ENCODE peak calls at places on chromosomes 6 and 20, in six cellular contexts. R is mucosa of descending colon, V is HepG2, E is RWPE2, B is A549, X is left ventricle myocardium inferior. T is an unnamed sample. For H3K9me3, the result is how much of the 10 kb centered on the place peaks cover.

GRCh38 chr6:84249724-84250123 is 22.3 kb upstream of the CEP162 start:
- DNase-seq in R (no peak), V (no peak), E (no peak), B (no peak), X (no peak), T (no peak)

GRCh38 chr6:22873531-22874136 is 304.3 kb downstream of the HDGFL1 start:
- DNase-seq in R (no peak), V (no peak), E (no peak), B (no peak), X (no peak), T (peak)

GRCh38 chr6:42315991-42316378 is 98.3 kb upstream of the MRPS10 start:
- DNase-seq in R (no peak), V (peak), E (peak), B (peak), X (no peak), T (no peak)

GRCh38 chr6:107665386-107665785 is 158.7 kb downstream of the SCML4 start:
- DNase-seq in R (no peak), V (no peak), E (no peak), B (no peak), X (no peak), T (no peak)

GRCh38 chr20:38970302-38970701 is 8.2 kb downstream of the DHX35 start:
- DNase-seq in R (no peak), V (no peak), E (no peak), B (peak), X (no peak), T (no peak)

GRCh38 chr6:15881150-15881549 is 218.3 kb upstream of the DTNBP1 start:
- DNase-seq in R (no peak), V (no peak), E (no peak), B (no peak), X (no peak), T (peak)

GRCh38 chr6:106069478-106069877 is 16.7 kb upstream of the PRDM1 start:
- DNase-seq in R (no peak), V (peak), E (no peak), B (peak), X (no peak), T (no peak)

GRCh38 chr6:148747493-148748160 is 797 bp downstream of the UST start:
- DNase-seq in R (peak), V (no peak), E (no peak), B (peak), X (peak), T (no peak)

GRCh38 chr6:165826487-165827189 is 163.6 kb upstream of the PDE10A start:
- DNase-seq in R (no peak), V (no peak), E (no peak), B (no peak), X (no peak), T (no peak)

GRCh38 chr20:25310921-25311728 is 63.2 kb downstream of the PYGB start:
- DNase-seq in R (peak), V (peak), E (peak), B (no peak), X (no peak), T (peak)

GRCh38 chr6:30325873-30326445 is 768 bp upstream of the TRIM39 start:
- DNase-seq in R (peak), V (no peak), E (no peak), B (no peak), X (no peak), T (peak)

GRCh38 chr20:41649489-41649888 is 31.3 kb upstream of the CHD6 start:
- DNase-seq in R (no peak), V (no peak), E (no peak), B (no peak), X (no peak), T (no peak)

GRCh38 chr6:167644404-167645132 is 182.1 kb upstream of the AFDN start:
- DNase-seq in R (no peak), V (no peak), E (no peak), B (no peak), X (no peak), T (no peak)

GRCh38 chr20:61304750-61305149 is 52.7 kb downstream of the CDH4 start:
- DNase-seq in R (no peak), V (no peak), E (no peak), B (no peak), X (no peak), T (no peak)

GRCh38 chr6:141164042-141164748 is 968.5 kb upstream of the GJE1 start:
- DNase-seq in R (no peak), V (no peak), E (no peak), B (no peak), X (no peak), T (no peak)

GRCh38 chr6:39152247-39152646 is 37.3 kb upstream of the SAYSD1 start:
- DNase-seq in R (no peak), V (no peak), E (no peak), B (no peak), X (no peak), T (no peak)

GRCh38 chr6:105499928-105500327 is 97.0 kb upstream of the PREP start:
- DNase-seq in R (no peak), V (no peak), E (no peak), B (no peak), X (no peak), T (no peak)

GRCh38 chr6:72855471-72855870 is 233.6 kb downstream of the KCNQ5 start:
- DNase-seq in R (no peak), V (no peak), E (no peak), B (no peak), X (no peak), T (no peak)

GRCh38 chr20:1185316-1185741 is 548 bp upstream of the TMEM74B start:
- DNase-seq in R (no peak), V (no peak), E (no peak), B (no peak), X (no peak), T (no peak)

GRCh38 chr6:166029506-166029905 is 138.1 kb downstream of the TBXT start:
- DNase-seq in R (no peak), V (no peak), E (no peak), B (peak), X (no peak), T (no peak)

GRCh38 chr6:166556871-166557322 is 29.6 kb downstream of the RAMACL start:
- DNase-seq in R (peak), V (no peak), E (peak), B (peak), X (peak), T (peak)

GRCh38 chr6:95197590-95197989 is 379.7 kb upstream of the MANEA start:
- DNase-seq in R (no peak), V (no peak), E (no peak), B (no peak), X (no peak), T (no peak)

GRCh38 chr6:163951990-163952389 is 537.5 kb downstream of the QKI start:
- DNase-seq in R (no peak), V (no peak), E (no peak), B (no peak), X (no peak), T (no peak)

GRCh38 chr20:20410678-20411077 is 42.8 kb downstream of the INSM1 start:
- DNase-seq in R (no peak), V (no peak), E (no peak), B (no peak), X (peak), T (no peak)

GRCh38 chr6:105388392-105388791 is 14.5 kb downstream of the PREP start:
- DNase-seq in R (no peak), V (no peak), E (no peak), B (no peak), X (no peak), T (no peak)

GRCh38 chr20:1173698-1174097 is 11.1 kb downstream of the TMEM74B start:
- DNase-seq in R (no peak), V (no peak), E (no peak), B (no peak), X (no peak), T (no peak)

GRCh38 chr20:47496118-47496517 is 5.6 kb upstream of the NCOA3 start:
- DNase-seq in R (no peak), V (no peak), E (peak), B (no peak), X (no peak), T (no peak)

GRCh38 chr6:169866140-169866534 is 114.7 kb downstream of the ERMARD start:
- DNase-seq in R (no peak), V (no peak), E (no peak), B (no peak), X (no peak), T (no peak)
- H3K9me3 ChIP-seq in R (under half), V (under half), E (under half), B (under half), X (under half), T (under half)

GRCh38 chr20:53411129-53411528 is 182.5 kb downstream of the ZNF217 start:
- DNase-seq in R (no peak), V (no peak), E (no peak), B (no peak), X (no peak), T (no peak)

GRCh38 chr20:53412600-53413187 is 180.9 kb downstream of the ZNF217 start:
- DNase-seq in R (no peak), V (no peak), E (no peak), B (no peak), X (no peak), T (no peak)

GRCh38 chr20:53406580-53406979 is 187.1 kb downstream of the ZNF217 start:
- DNase-seq in R (no peak), V (no peak), E (no peak), B (no peak), X (no peak), T (no peak)

GRCh38 chr20:53408728-53409157 is 184.9 kb downstream of the ZNF217 start:
- DNase-seq in R (no peak), V (no peak), E (no peak), B (no peak), X (no peak), T (no peak)

DNA sequence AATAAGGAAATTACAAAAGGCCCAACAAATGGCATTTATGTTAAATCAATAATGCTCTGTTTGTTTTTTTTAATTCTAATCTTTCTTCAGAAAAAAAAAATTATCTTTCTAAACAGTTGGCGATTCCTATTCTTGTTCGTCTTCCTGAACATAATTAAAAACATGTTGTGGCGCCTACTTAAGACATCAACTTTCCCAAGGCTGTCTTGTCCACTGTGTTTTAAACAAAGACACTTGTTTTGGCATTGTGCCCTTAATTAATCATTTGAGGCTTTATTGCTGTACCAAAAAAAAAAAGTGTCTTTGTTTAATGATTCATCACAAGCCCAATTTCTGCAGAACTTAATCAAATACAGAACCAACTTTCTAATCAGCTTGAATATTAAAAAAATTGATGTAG is 184.5 kb downstream of the ZNF217 start:
- DNase-seq in R (no peak), V (no peak), E (no peak), B (no peak), X (no peak), T (no peak)
- H3K4me3 ChIP-seq in R (no peak), V (no peak), E (no peak), B (no peak), X (no peak), T (no peak)

GRCh38 chr20:58787211-58788067 is 63.3 kb downstream of the GNAS-AS1 start:
- DNase-seq in R (no peak), V (no peak), E (peak), B (no peak), X (no peak), T (no peak)
- H3K9me3 ChIP-seq in R (under half), V (under half), E (under half), B (under half), X (under half), T (under half)

GRCh38 chr6:33789550-33789895 is 593 bp upstream of the LEMD2 start:
- DNase-seq in R (peak), V (no peak), E (no peak), B (no peak), X (no peak), T (no peak)
- H3K4me3 ChIP-seq in R (no peak), V (no peak), E (peak), B (peak), X (peak), T (peak)

GRCh38 chr6:379367-380181 is 12.0 kb upstream of the IRF4 start:
- DNase-seq in R (no peak), V (no peak), E (peak), B (no peak), X (no peak), T (no peak)
- H3K9me3 ChIP-seq in R (under half), V (under half), E (under half), B (under half), X (under half), T (under half)